ENCODE peak calls at places on chromosomes 12 and 14, in four cellular contexts. Z is neural progenitor cell, J is HCT116, R is SK-N-SH. Q is an unnamed sample.

GRCh38 chr12:130633771-130634170 is 82.3 kb downstream of the RIMBP2 start:
- DNase-seq in R (peak; percentile 81), Z (peak; percentile 86), J (no peak), Q (no peak)

GRCh38 chr14:23094666-23095195 is at the start of gene ACIN1:
- DNase-seq in R (peak; percentile 82), J (peak; percentile 74), Z (peak; percentile 96), Q (peak; percentile 90)

GRCh38 chr14:84825481-84825880 is 704.5 kb upstream of the FLRT2 start:
- DNase-seq in R (no peak), Z (no peak), J (no peak), Q (peak; percentile 27)

GRCh38 chr12:30725739-30726138 is 29.0 kb downstream of the CAPRIN2 start:
- DNase-seq in Z (no peak), R (no peak), J (peak; percentile 54), Q (peak; percentile 86)

GRCh38 chr12:51925400-51926063 is 18.2 kb downstream of the ACVRL1 start:
- DNase-seq in R (no peak), Z (no peak), J (no peak), Q (no peak)

GRCh38 chr14:95713596-95714371 is at the start of gene TCL1A:
- DNase-seq in J (no peak), Z (no peak), R (no peak), Q (no peak)

GRCh38 chr12:110247340-110248095 is 33.5 kb upstream of the ATP2A2 start:
- DNase-seq in R (no peak), Z (no peak), J (no peak), Q (no peak)

GRCh38 chr12:53070901-53071492 is 8.2 kb downstream of the SPRYD3 start:
- DNase-seq in R (no peak), Z (no peak), J (no peak), Q (peak; percentile 54)

GRCh38 chr12:128025856-128026255 is 241.1 kb upstream of the TMEM132C start:
- DNase-seq in R (no peak), J (no peak), Z (no peak), Q (no peak)

GRCh38 chr12:78530065-78530765 is 334.4 kb upstream of the SYT1 start:
- DNase-seq in J (no peak), R (no peak), Z (peak; percentile 36), Q (peak; percentile 82)

GRCh38 chr12:109466821-109467220 is 10.3 kb downstream of the KCTD10 start:
- DNase-seq in J (no peak), R (no peak), Z (no peak), Q (no peak)

GRCh38 chr12:2495452-2496112 is 299.2 kb upstream of the FKBP4 start:
- DNase-seq in R (no peak), J (no peak), Z (no peak), Q (no peak)

GRCh38 chr12:83826112-83826511 is 1086.5 kb downstream of the SLC6A15 start:
- DNase-seq in Z (peak; percentile 55), R (peak; percentile 13), J (peak; percentile 22), Q (peak; percentile 50)

GRCh38 chr12:24066865-24067264 is 117.4 kb upstream of the SOX5 start:
- DNase-seq in R (no peak), J (no peak), Z (no peak), Q (peak; percentile 0)

GRCh38 chr12:103011974-103012763 is 54.7 kb downstream of the ASCL1 start:
- DNase-seq in J (no peak), Z (peak; percentile 13), R (peak; percentile 58), Q (no peak)

GRCh38 chr14:91273885-91274273 is 29.4 kb upstream of the GPR68 start:
- DNase-seq in Z (no peak), J (no peak), R (no peak), Q (no peak)

GRCh38 chr14:64806862-64807495 is 72.7 kb downstream of the SPTB start:
- DNase-seq in R (no peak), Z (no peak), J (no peak), Q (no peak)
- H3K4me2 ChIP-seq in R (peak overlapping the region; percentile 71), Z (no peak overlapping the region), J (peak overlapping the region; percentile 33), Q (peak overlapping the region; percentile 44)

GRCh38 chr14:92993302-92993701 is 70.4 kb downstream of the CHGA start:
- DNase-seq in J (no peak), R (no peak), Z (no peak), Q (no peak)
- TF ChIP-seq EZH2phosphoT487 in J (no peak), R (no peak), Z (no peak), Q (no peak)

GRCh38 chr12:50282581-50283229 is 615 bp downstream of the LIMA1 start:
- DNase-seq in J (no peak), Z (no peak), R (no peak), Q (peak; percentile 86)

GRCh38 chr12:50283924-50284236 is 560 bp upstream of the LIMA1 start:
- DNase-seq in Z (no peak), J (no peak), R (no peak), Q (peak; percentile 60)

GRCh38 chr12:50287271-50287670 is 4.0 kb upstream of the LIMA1 start:
- DNase-seq in Z (no peak), J (no peak), R (no peak), Q (no peak)

GRCh38 chr12:50285253-50285652 is 1.9 kb upstream of the LIMA1 start:
- DNase-seq in R (no peak), Z (no peak), J (no peak), Q (no peak)

DNA sequence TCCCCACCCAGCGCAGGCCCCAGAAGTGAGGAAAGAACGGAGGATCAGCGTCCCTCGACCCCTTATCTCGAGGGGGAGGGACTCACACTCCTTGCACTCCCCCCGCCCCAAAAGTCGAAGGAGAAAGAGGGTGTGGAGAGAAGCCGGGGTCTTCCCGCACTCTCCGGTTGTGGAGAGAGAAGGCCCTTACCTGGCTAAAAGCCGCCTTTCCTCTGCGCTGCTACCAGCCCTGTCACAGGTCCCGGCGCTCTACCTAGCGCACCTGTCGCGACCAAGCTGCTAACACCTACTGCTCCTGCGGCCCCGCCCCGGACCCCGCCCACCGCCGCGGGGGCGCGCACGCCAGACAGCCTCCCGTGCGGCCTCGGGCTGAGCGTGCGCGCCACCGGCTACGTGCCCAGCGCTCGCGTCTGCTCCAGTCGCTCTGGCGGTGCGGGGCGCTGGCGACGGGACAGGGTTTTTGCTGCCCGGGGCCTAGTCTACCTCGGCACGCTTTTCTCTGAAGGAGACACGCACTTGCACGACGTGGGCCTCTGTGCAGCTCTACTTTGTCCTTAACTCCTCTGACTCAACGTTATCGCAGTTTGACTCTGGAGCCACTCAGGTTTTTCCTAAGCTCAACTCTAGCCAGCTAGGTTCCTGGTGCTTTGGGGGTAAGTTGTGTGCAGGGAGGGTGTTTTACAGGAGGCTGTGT is at the start of gene LIMA1:
- DNase-seq in Z (peak; percentile 93), J (peak; percentile 78), R (peak; percentile 97), Q (peak; percentile 94)
- H2AFZ ChIP-seq in Z (peak within 1 kb of the TSS; percentile 95), J (no peak within 1 kb of the TSS), R (peak within 1 kb of the TSS; percentile 99), Q (peak within 1 kb of the TSS; percentile 87)

DNA sequence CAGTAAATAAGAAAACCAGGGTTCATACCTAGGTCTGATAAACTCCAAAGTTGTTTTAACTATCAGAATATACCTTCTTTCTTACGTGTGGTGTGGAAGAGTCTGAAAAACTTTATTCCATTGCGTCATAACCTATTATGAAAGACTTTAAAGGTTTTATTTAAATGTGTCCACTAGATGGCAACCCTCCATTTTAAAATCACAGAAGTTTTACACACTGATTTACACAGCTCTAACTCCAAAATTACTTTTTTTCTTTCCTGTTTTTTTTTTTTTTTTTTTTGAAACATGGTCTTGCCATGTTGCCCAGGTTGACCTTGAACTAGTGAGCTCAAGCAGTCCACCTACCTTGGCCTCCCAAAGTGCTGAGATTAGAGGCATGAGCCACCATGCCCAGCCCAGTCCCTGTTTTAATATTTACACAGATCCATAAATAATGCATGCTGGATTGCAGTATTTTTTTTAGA is 17.3 kb upstream of the TMPRSS12 start:
- DNase-seq in Z (peak; percentile 37), R (peak; percentile 36), J (peak; percentile 43), Q (peak; percentile 86)
- H3K4me2 ChIP-seq in Z (no peak overlapping the region), R (no peak overlapping the region), J (no peak overlapping the region), Q (peak overlapping the region; percentile 42)

GRCh38 chr12:447132-447531 is 12.6 kb upstream of the B4GALNT3 start:
- DNase-seq in Z (no peak), R (no peak), J (no peak), Q (peak; percentile 50)

GRCh38 chr12:442235-442884 is 17.4 kb upstream of the B4GALNT3 start:
- DNase-seq in J (peak; percentile 23), R (peak; percentile 70), Z (peak; percentile 70), Q (peak; percentile 62)
- TF ChIP-seq EZH2phosphoT487 in J (no peak), R (no peak), Z (no peak), Q (no peak)

GRCh38 chr12:9345163-9345562 is 137.0 kb upstream of the PZP start:
- DNase-seq in J (no peak), R (no peak), Z (no peak), Q (no peak)

GRCh38 chr12:9348906-9349518 is 140.8 kb upstream of the PZP start:
- DNase-seq in J (no peak), R (no peak), Z (no peak), Q (no peak)

GRCh38 chr12:9347328-9348127 is 139.3 kb upstream of the PZP start:
- DNase-seq in J (peak; percentile 10), Z (no peak), R (no peak), Q (peak; percentile 65)

GRCh38 chr12:9344540-9344939 is 136.3 kb upstream of the PZP start:
- DNase-seq in R (no peak), Z (no peak), J (no peak), Q (peak; percentile 25)

GRCh38 chr12:9346866-9347327 is 138.7 kb upstream of the PZP start:
- DNase-seq in J (no peak), Z (no peak), R (no peak), Q (no peak)
- H2AFZ ChIP-seq in J (no peak overlapping the region), Z (no peak overlapping the region), R (no peak overlapping the region), Q (no peak overlapping the region)

GRCh38 chr12:11651377-11651776 is 1.9 kb downstream of the ETV6 start:
- DNase-seq in J (no peak), Z (no peak), R (no peak), Q (no peak)

GRCh38 chr12:11650697-11651281 is 1.3 kb downstream of the ETV6 start:
- DNase-seq in J (no peak), R (peak; percentile 37), Z (peak; percentile 33), Q (peak; percentile 53)

GRCh38 chr12:11653215-11653753 is 3.8 kb downstream of the ETV6 start:
- DNase-seq in R (no peak), J (no peak), Z (no peak), Q (peak; percentile 23)

GRCh38 chr12:11651785-11652184 is 2.3 kb downstream of the ETV6 start:
- DNase-seq in J (no peak), Z (no peak), R (no peak), Q (peak; percentile 37)

GRCh38 chr12:11652351-11653040 is 3.0 kb downstream of the ETV6 start:
- DNase-seq in R (no peak), Z (peak; percentile 18), J (no peak), Q (peak; percentile 73)
- H3K4me2 ChIP-seq in R (peak overlapping the region; percentile 91), Z (peak overlapping the region; percentile 96), J (no peak overlapping the region), Q (peak overlapping the region; percentile 85)

Q was measured in GM23248.